ENCODE peak calls at places on chromosomes 12 and 14, in five cellular contexts. D, Z, I, Y and G are unnamed samples.

GRCh38 chr14:93430889-93431670 is at the start of gene UNC79:
- DNase-seq in Y (peak; percentile 79), I (no peak), D (no peak), Z (no peak), G (peak; percentile 50)

GRCh38 chr12:21526053-21526452 is at the start of gene SPX:
- DNase-seq in Z (no peak), I (no peak), Y (no peak), D (no peak), G (no peak)

GRCh38 chr12:116498471-116498870 is 60.7 kb upstream of the MAP1LC3B2 start:
- DNase-seq in Y (no peak), Z (no peak), I (no peak), D (peak; percentile 24), G (no peak)

GRCh38 chr12:9064201-9064814 is 51.4 kb downstream of the A2M start:
- DNase-seq in D (no peak), I (peak; percentile 33), Y (peak; percentile 74), Z (no peak), G (peak; percentile 52)

GRCh38 chr12:70190252-70191010 is 52.8 kb upstream of the CNOT2 start:
- DNase-seq in Y (no peak), I (no peak), Z (no peak), D (no peak), G (no peak)

GRCh38 chr12:116346751-116347150 is 69.3 kb upstream of the MED13L start:
- DNase-seq in Z (no peak), D (no peak), Y (no peak), I (no peak), G (no peak)

GRCh38 chr14:101226603-101227425 is 323.3 kb upstream of the RTL1 start:
- DNase-seq in D (no peak), Y (no peak), I (no peak), Z (no peak), G (peak; percentile 40)

GRCh38 chr14:99854831-99855230 is 61.6 kb downstream of the EML1 start:
- DNase-seq in Z (no peak), I (no peak), D (no peak), Y (no peak), G (no peak)

GRCh38 chr12:109592195-109592904 is 18.8 kb downstream of the MVK start:
- DNase-seq in Z (no peak), D (no peak), Y (no peak), I (no peak), G (no peak)

GRCh38 chr12:46112364-46112763 is 122.0 kb upstream of the SCAF11 start:
- DNase-seq in D (no peak), Y (no peak), Z (no peak), I (no peak), G (no peak)

GRCh38 chr14:47536341-47536740 is 139.1 kb downstream of the MDGA2 start:
- DNase-seq in D (no peak), I (no peak), Z (no peak), Y (no peak), G (no peak)

GRCh38 chr12:121295746-121296617 is 527 bp downstream of the CAMKK2 start:
- DNase-seq in I (no peak), Y (peak; percentile 46), D (no peak), Z (no peak), G (no peak)

GRCh38 chr12:58087428-58088117 is 146.2 kb downstream of the ATP23 start:
- DNase-seq in Y (no peak), Z (no peak), D (no peak), I (no peak), G (no peak)

GRCh38 chr12:100279159-100279558 is 12.2 kb downstream of the SCYL2 start:
- DNase-seq in D (no peak), Y (no peak), I (no peak), Z (no peak), G (no peak)

GRCh38 chr14:70816525-70816924 is 7.2 kb upstream of the MAP3K9 start:
- DNase-seq in D (no peak), Y (no peak), I (no peak), Z (no peak), G (no peak)

GRCh38 chr12:78421011-78421410 is 443.6 kb upstream of the SYT1 start:
- DNase-seq in I (no peak), Z (no peak), D (no peak), Y (no peak), G (no peak)

GRCh38 chr14:60179296-60179924 is 14.2 kb upstream of the DHRS7 start:
- DNase-seq in I (no peak), Y (no peak), D (no peak), Z (no peak), G (no peak)

GRCh38 chr12:53756300-53757094 is 4.7 kb upstream of the CISTR start:
- DNase-seq in I (no peak), D (no peak), Y (no peak), Z (no peak), G (no peak)

GRCh38 chr14:85483652-85484051 is 46.3 kb upstream of the FLRT2 start:
- DNase-seq in Y (no peak), Z (no peak), D (no peak), I (no peak), G (no peak)

GRCh38 chr12:27332407-27333310 is at the start of gene BMAL2:
- DNase-seq in D (no peak), Y (peak; percentile 32), I (no peak), Z (peak; percentile 8), G (peak; percentile 65)

GRCh38 chr12:55982319-55982936 is 8.6 kb downstream of the RAB5B start:
- DNase-seq in D (no peak), I (no peak), Z (no peak), Y (no peak), G (no peak)

GRCh38 chr12:128121424-128121823 is 145.5 kb upstream of the TMEM132C start:
- DNase-seq in I (no peak), Z (no peak), D (no peak), Y (no peak), G (no peak)

GRCh38 chr14:106657460-106657859 is 1131.1 kb downstream of the TMEM121 start:
- DNase-seq in Y (no peak), I (peak; percentile 61), D (no peak), Z (peak; percentile 29), G (no peak)